ENCODE peak calls at places on chromosomes 4 and X, in nine cellular contexts. S is NCI-H345; V is lower leg skin; B is caudate nucleus; O is stimulated activated CD4-positive, alpha-beta T cell treated with anti-CD3 and anti-CD28 coated beads, TNF-alpha, amount 100 ng/mL, for 1 hour; I is neural crest cell; P is retinal pigment epithelial cell; K is GDM1; J is fibroblast of pulmonary artery. C is an unnamed sample.

GRCh38 chrX:32673193-32673592 is 538.2 kb downstream of the DMD start:
- DNase-seq in S (no peak), V (no peak), B (no peak), O (no peak), I (no peak), P (no peak), K (no peak), J (peak), C (no peak)

GRCh38 chr4:67346654-67347053 is 198.6 kb downstream of the CENPC start:
- DNase-seq in S (no peak), V (no peak), B (no peak), O (no peak), I (no peak), P (no peak), K (no peak), J (no peak), C (no peak)

GRCh38 chrX:153845842-153846241 is 15.5 kb upstream of the PDZD4 start:
- DNase-seq in S (no peak), V (no peak), B (no peak), O (no peak), I (no peak), P (no peak), K (no peak), J (peak), C (no peak)

GRCh38 chr4:54082168-54082567 is 17.8 kb upstream of the CHIC2 start:
- DNase-seq in S (no peak), V (no peak), B (no peak), O (no peak), I (no peak), P (peak), K (no peak), J (peak), C (peak)

GRCh38 chr4:47929682-47930201 is 15.4 kb upstream of the NFXL1 start:
- DNase-seq in S (no peak), V (no peak), B (no peak), O (no peak), I (no peak), P (no peak), K (no peak), J (no peak), C (no peak)

GRCh38 chr4:169603312-169603711 is 9.1 kb downstream of the NEK1 start:
- DNase-seq in S (no peak), V (no peak), B (no peak), O (no peak), I (no peak), P (no peak), K (no peak), J (no peak), C (no peak)

GRCh38 chr4:120918788-120919187 is 3.7 kb downstream of the PRDM5 start:
- DNase-seq in S (no peak), V (no peak), B (no peak), O (no peak), I (no peak), P (no peak), K (no peak), J (peak), C (no peak)

GRCh38 chrX:73262991-73263390 is 48.3 kb upstream of the NAP1L2 start:
- DNase-seq in S (no peak), V (no peak), B (no peak), O (no peak), I (no peak), P (no peak), K (no peak), J (no peak), C (no peak)

GRCh38 chr4:64784125-64784524 is 374.9 kb upstream of the TECRL start:
- DNase-seq in S (peak), V (no peak), B (no peak), O (no peak), I (no peak), P (peak), K (no peak), J (peak), C (no peak)

GRCh38 chrX:72216973-72217372 is 21.9 kb downstream of the ERCC6L start:
- DNase-seq in S (no peak), V (no peak), B (no peak), O (no peak), I (no peak), P (no peak), K (no peak), J (no peak), C (no peak)

GRCh38 chr4:1862055-1862911 is 6.3 kb upstream of the LETM1 start:
- DNase-seq in S (no peak), V (no peak), B (no peak), O (no peak), I (no peak), P (no peak), K (no peak), J (no peak), C (no peak)

GRCh38 chr4:119525771-119526712 is 102.6 kb downstream of the PDE5A start:
- DNase-seq in S (no peak), V (no peak), B (no peak), O (no peak), I (no peak), P (no peak), K (no peak), J (no peak), C (no peak)

C was measured in stomach.